ENCODE peak calls at places on chromosome 19, in six cellular contexts. One of them, this sample, is unnamed.
A peak's percentile ranks its signal among the peaks of the same experiment; 100 is the strongest.

GRCh38 chr19:56670961-56671612 is 470 bp downstream of the ZNF835 start:
- DNase-seq in GM23248: no peak
- DNase-seq in SK-N-SH: no peak
- DNase-seq in GM23338: no peak
- DNase-seq in PC-3: no peak
- DNase-seq in neural progenitor cell: no peak
- DNase-seq in this sample: no peak

GRCh38 chr19:49579193-49579592 is 1.2 kb downstream of the NOSIP start:
- DNase-seq in GM23248: no peak
- DNase-seq in SK-N-SH: no peak
- DNase-seq in GM23338: no peak
- DNase-seq in PC-3: no peak
- DNase-seq in neural progenitor cell: no peak
- DNase-seq in this sample: no peak

GRCh38 chr19:49971991-49972401 is 11.0 kb upstream of the SIGLEC11 start:
- DNase-seq in GM23248: no peak
- DNase-seq in SK-N-SH: no peak
- DNase-seq in GM23338: no peak
- DNase-seq in PC-3: no peak
- DNase-seq in neural progenitor cell: no peak
- DNase-seq in this sample: no peak

GRCh38 chr19:49712397-49712859 is 21.5 kb downstream of the CPT1C start:
- DNase-seq in GM23248: peak; percentile 90
- DNase-seq in SK-N-SH: peak; percentile 93
- DNase-seq in GM23338: peak; percentile 92
- DNase-seq in PC-3: peak; percentile 86
- DNase-seq in neural progenitor cell: peak; percentile 72
- DNase-seq in this sample: peak; percentile 31

GRCh38 chr19:2047449-2048103 is 3.5 kb downstream of the MKNK2 start:
- DNase-seq in GM23248: peak; percentile 58
- DNase-seq in SK-N-SH: no peak
- DNase-seq in GM23338: no peak
- DNase-seq in PC-3: peak; percentile 15
- DNase-seq in neural progenitor cell: peak; percentile 4
- DNase-seq in this sample: no peak

GRCh38 chr19:17248011-17248776 is 2.5 kb upstream of the NR2F6 start:
- DNase-seq in GM23248: no peak
- DNase-seq in SK-N-SH: no peak
- DNase-seq in GM23338: peak; percentile 91
- DNase-seq in PC-3: no peak
- DNase-seq in neural progenitor cell: peak; percentile 76
- DNase-seq in this sample: no peak

GRCh38 chr19:1090731-1091543 is 4.2 kb downstream of the POLR2E start:
- DNase-seq in GM23248: no peak
- DNase-seq in SK-N-SH: no peak
- DNase-seq in GM23338: no peak
- DNase-seq in PC-3: no peak
- DNase-seq in neural progenitor cell: no peak
- DNase-seq in this sample: no peak

GRCh38 chr19:7701654-7702457 is at the start of gene FCER2:
- DNase-seq in GM23248: no peak
- DNase-seq in SK-N-SH: no peak
- DNase-seq in GM23338: no peak
- DNase-seq in PC-3: no peak
- DNase-seq in neural progenitor cell: no peak
- DNase-seq in this sample: peak; percentile 88

GRCh38 chr19:23762884-23763711 is 4.4 kb upstream of the ZNF681 start:
- DNase-seq in GM23248: peak; percentile 56
- DNase-seq in SK-N-SH: peak; percentile 87
- DNase-seq in GM23338: peak; percentile 98
- DNase-seq in PC-3: peak; percentile 86
- DNase-seq in neural progenitor cell: peak; percentile 95
- DNase-seq in this sample: peak; percentile 84

GRCh38 chr19:8905342-8905741 is 73.2 kb downstream of the MBD3L1 start:
- DNase-seq in GM23248: no peak
- DNase-seq in SK-N-SH: no peak
- DNase-seq in GM23338: no peak
- DNase-seq in PC-3: no peak
- DNase-seq in neural progenitor cell: no peak
- DNase-seq in this sample: no peak

GRCh38 chr19:35908977-35909683 is 1.0 kb upstream of the TYROBP start:
- DNase-seq in GM23248: no peak
- DNase-seq in SK-N-SH: no peak
- DNase-seq in GM23338: no peak
- DNase-seq in PC-3: no peak
- DNase-seq in neural progenitor cell: no peak
- DNase-seq in this sample: peak; percentile 83

GRCh38 chr19:14167013-14167593 is 30.7 kb upstream of the ASF1B start:
- DNase-seq in GM23248: no peak
- DNase-seq in SK-N-SH: no peak
- DNase-seq in GM23338: no peak
- DNase-seq in PC-3: no peak
- DNase-seq in neural progenitor cell: no peak
- DNase-seq in this sample: no peak

GRCh38 chr19:19050104-19050503 is 13.7 kb upstream of the SLC25A42 start:
- DNase-seq in GM23248: no peak
- DNase-seq in SK-N-SH: no peak
- DNase-seq in GM23338: no peak
- DNase-seq in PC-3: no peak
- DNase-seq in neural progenitor cell: no peak
- DNase-seq in this sample: no peak

GRCh38 chr19:41402010-41402409 is 4.4 kb downstream of the BCKDHA start:
- DNase-seq in GM23248: no peak
- DNase-seq in SK-N-SH: no peak
- DNase-seq in GM23338: no peak
- DNase-seq in PC-3: no peak
- DNase-seq in neural progenitor cell: no peak
- DNase-seq in this sample: no peak

GRCh38 chr19:55156202-55157063 is 1.1 kb downstream of the TNNI3 start:
- DNase-seq in GM23248: peak; percentile 54
- DNase-seq in SK-N-SH: peak; percentile 92
- DNase-seq in GM23338: peak; percentile 99
- DNase-seq in PC-3: peak; percentile 78
- DNase-seq in neural progenitor cell: peak; percentile 97
- DNase-seq in this sample: peak; percentile 60

GRCh38 chr19:7843521-7843920 is 13.5 kb downstream of the EVI5L start:
- DNase-seq in GM23248: no peak
- DNase-seq in SK-N-SH: peak; percentile 12
- DNase-seq in GM23338: no peak
- DNase-seq in PC-3: no peak
- DNase-seq in neural progenitor cell: no peak
- DNase-seq in this sample: no peak

GRCh38 chr19:18558202-18558555 is 509 bp downstream of the KXD1 start:
- DNase-seq in GM23248: peak; percentile 40
- DNase-seq in SK-N-SH: no peak
- DNase-seq in GM23338: no peak
- DNase-seq in PC-3: no peak
- DNase-seq in neural progenitor cell: no peak
- DNase-seq in this sample: no peak

GRCh38 chr19:5313307-5313706 is 27.3 kb downstream of the PTPRS start:
- DNase-seq in GM23248: no peak
- DNase-seq in SK-N-SH: peak; percentile 72
- DNase-seq in GM23338: no peak
- DNase-seq in PC-3: no peak
- DNase-seq in neural progenitor cell: no peak
- DNase-seq in this sample: no peak

GRCh38 chr19:16594131-16594586 is 21.9 kb upstream of the SLC35E1 start:
- DNase-seq in GM23248: no peak
- DNase-seq in SK-N-SH: no peak
- DNase-seq in GM23338: no peak
- DNase-seq in PC-3: no peak
- DNase-seq in neural progenitor cell: no peak
- DNase-seq in this sample: no peak

DNA sequence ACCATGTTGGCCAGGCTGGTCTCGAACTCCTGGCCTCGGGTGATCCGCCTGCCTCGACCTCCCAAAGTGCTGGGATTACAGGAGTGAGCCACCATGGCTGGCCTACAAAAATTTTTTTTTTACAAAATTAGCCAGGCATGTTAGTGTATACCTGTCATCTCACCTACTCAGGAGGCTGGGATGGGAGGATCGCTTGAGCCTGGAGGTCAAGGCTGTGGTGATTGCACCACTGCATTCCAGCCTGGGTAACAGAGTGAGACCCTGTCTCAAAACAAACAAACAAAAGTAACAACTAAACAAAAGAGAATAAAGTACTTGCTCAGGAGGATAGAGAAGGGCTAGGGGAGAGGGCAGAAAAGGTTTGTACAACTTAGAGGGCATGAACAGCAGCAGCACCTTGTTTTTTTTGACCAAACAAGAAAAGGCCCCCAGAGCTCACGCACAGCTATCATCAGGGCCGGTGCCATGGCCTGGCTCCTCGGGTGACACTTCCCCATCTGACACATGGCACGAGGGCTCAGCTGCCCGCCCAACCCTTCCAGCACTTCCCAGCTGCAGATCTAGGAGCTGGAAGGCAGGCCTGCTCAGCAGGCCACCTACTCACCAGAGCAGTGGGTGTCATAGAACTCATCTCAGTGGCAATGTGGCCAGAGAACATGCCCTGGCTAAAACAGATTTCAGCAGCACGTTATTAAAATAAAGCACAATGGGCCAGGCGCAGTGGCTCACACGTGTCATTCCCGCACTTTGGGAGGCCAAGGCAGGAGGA is 8.6 kb upstream of the SLC7A9 start:
- DNase-seq in GM23248: no peak
- DNase-seq in SK-N-SH: no peak
- DNase-seq in GM23338: no peak
- DNase-seq in PC-3: no peak
- DNase-seq in neural progenitor cell: no peak
- DNase-seq in this sample: no peak
- TF ChIP-seq EZH2phosphoT487 in GM23248: no peak
- TF ChIP-seq EZH2phosphoT487 in SK-N-SH: no peak
- TF ChIP-seq EZH2phosphoT487 in GM23338: no peak
- TF ChIP-seq EZH2phosphoT487 in PC-3: no peak
- TF ChIP-seq EZH2phosphoT487 in neural progenitor cell: no peak
- TF ChIP-seq EZH2phosphoT487 in this sample: no peak

DNA sequence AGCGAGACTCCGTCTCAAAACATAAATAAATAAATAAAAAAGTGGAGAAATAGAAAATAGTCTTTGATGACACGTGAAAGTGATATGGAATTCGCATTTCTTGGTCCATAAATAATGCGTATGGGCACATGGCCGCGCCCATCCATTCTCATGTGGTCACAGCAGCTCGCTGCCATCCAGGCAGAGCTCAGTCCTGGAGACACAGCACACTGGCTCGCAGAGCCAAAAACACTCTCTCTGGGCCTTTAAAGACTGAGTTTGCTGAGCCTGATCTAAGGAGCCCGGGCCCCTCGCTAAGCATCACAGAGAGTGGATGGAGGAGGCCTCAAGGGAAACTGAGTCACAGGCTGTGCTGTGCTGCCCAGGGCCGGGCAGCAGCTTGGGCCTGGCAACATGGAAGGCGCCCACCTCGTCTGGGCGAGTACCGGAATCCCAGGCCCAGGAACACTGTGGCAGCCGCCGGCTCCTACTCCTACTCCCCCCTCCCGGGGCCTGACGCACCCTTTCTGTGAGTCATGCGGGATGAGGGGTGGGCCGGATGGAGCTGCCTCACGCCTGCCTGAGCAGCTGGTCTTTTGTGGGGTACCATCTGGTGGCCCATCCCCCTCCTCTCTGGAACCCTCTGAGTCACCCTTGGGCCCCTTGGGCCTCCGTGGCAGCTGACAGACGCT is 28.9 kb upstream of the CACTIN start:
- DNase-seq in GM23248: peak; percentile 94
- DNase-seq in SK-N-SH: peak; percentile 59
- DNase-seq in GM23338: no peak
- DNase-seq in PC-3: peak; percentile 76
- DNase-seq in neural progenitor cell: no peak
- DNase-seq in this sample: no peak
- TF ChIP-seq EZH2phosphoT487 in GM23248: no peak
- TF ChIP-seq EZH2phosphoT487 in SK-N-SH: no peak
- TF ChIP-seq EZH2phosphoT487 in GM23338: no peak
- TF ChIP-seq EZH2phosphoT487 in PC-3: no peak
- TF ChIP-seq EZH2phosphoT487 in neural progenitor cell: no peak
- TF ChIP-seq EZH2phosphoT487 in this sample: no peak

GRCh38 chr19:45306522-45307027 is 16.1 kb downstream of the CKM start:
- DNase-seq in GM23248: no peak
- DNase-seq in SK-N-SH: no peak
- DNase-seq in GM23338: peak; percentile 70
- DNase-seq in PC-3: no peak
- DNase-seq in neural progenitor cell: no peak
- DNase-seq in this sample: no peak
- TF ChIP-seq EZH2phosphoT487 in GM23248: no peak
- TF ChIP-seq EZH2phosphoT487 in SK-N-SH: no peak
- TF ChIP-seq EZH2phosphoT487 in GM23338: no peak
- TF ChIP-seq EZH2phosphoT487 in PC-3: no peak
- TF ChIP-seq EZH2phosphoT487 in neural progenitor cell: no peak
- TF ChIP-seq EZH2phosphoT487 in this sample: no peak

DNA sequence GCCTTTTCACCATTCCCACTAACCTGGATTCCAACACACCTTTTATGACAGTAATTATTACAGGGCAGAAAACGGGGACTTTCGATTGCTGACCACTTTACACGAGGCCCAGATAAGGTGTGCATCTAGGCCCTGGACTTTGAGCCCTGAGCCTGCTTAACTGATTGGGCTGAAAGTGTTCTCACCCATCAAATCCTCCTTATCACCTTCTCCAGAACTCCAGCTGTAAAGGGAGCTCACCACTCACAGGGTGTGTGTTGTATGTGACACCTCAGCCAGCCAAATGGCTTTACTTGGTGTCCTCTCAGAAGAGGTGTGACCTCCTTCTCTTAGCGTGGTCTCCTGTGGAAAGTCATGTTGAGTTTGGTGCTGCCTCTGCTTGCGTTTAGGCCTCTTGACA is 36.5 kb downstream of the SIPA1L3 start:
- DNase-seq in GM23248: no peak
- DNase-seq in SK-N-SH: no peak
- DNase-seq in GM23338: no peak
- DNase-seq in PC-3: no peak
- DNase-seq in neural progenitor cell: no peak
- DNase-seq in this sample: no peak
- TF ChIP-seq EZH2phosphoT487 in GM23248: no peak
- TF ChIP-seq EZH2phosphoT487 in SK-N-SH: no peak
- TF ChIP-seq EZH2phosphoT487 in GM23338: no peak
- TF ChIP-seq EZH2phosphoT487 in PC-3: no peak
- TF ChIP-seq EZH2phosphoT487 in neural progenitor cell: no peak
- TF ChIP-seq EZH2phosphoT487 in this sample: no peak

DNA sequence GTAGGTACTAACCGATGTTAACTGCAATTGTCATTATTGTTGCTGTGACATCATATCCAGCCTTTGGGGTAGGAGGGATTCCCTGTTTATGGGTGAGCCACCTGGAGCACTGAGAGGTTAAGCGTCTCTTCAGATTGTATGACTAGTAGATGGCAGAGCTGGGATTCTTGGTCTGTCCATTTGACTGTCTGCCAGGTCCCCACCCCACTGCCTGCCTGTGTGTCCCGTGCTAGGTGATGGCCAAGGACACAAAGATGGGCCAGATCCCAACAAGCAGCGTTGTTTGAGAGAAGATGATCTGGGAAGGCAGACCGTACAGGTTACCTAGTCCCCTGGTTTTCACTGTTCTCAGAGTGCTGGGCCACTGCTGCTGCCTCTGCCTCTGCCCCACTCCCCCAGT is 16.6 kb downstream of the PPP2R1A start:
- DNase-seq in GM23248: no peak
- DNase-seq in SK-N-SH: no peak
- DNase-seq in GM23338: no peak
- DNase-seq in PC-3: no peak
- DNase-seq in neural progenitor cell: no peak
- DNase-seq in this sample: no peak
- TF ChIP-seq EZH2phosphoT487 in GM23248: no peak
- TF ChIP-seq EZH2phosphoT487 in SK-N-SH: no peak
- TF ChIP-seq EZH2phosphoT487 in GM23338: no peak
- TF ChIP-seq EZH2phosphoT487 in PC-3: no peak
- TF ChIP-seq EZH2phosphoT487 in neural progenitor cell: no peak
- TF ChIP-seq EZH2phosphoT487 in this sample: no peak

This sample was measured in OCI-LY7.